ENCODE peak calls at places on chromosome 12, in eight cellular contexts. L is K562, B is heart left ventricle, Y is breast epithelium, V is sigmoid colon, M is A549, A is ovary, P is body of pancreas. S is an unnamed sample.

GRCh38 chr12:98188649-98189048 is 326.7 kb upstream of the TMPO start:
- DNase-seq in L (no peak), M (no peak), P (no peak), A (no peak), B (no peak), V (no peak), Y (no peak), S (no peak)

GRCh38 chr12:76152161-76152807 is 67.8 kb upstream of the NAP1L1 start:
- DNase-seq in P (no peak), B (no peak), A (no peak), Y (no peak), V (no peak), M (no peak), L (no peak), S (no peak)

GRCh38 chr12:132239796-132240668 is 89.4 kb downstream of the GALNT9 start:
- DNase-seq in M (no peak), L (no peak), Y (no peak), B (no peak), V (peak; percentile 36), A (no peak), P (no peak), S (no peak)

GRCh38 chr12:91250273-91250672 is 67.7 kb upstream of the DCN start:
- DNase-seq in A (no peak), Y (no peak), B (no peak), P (no peak), M (no peak), V (no peak), L (no peak), S (no peak)

GRCh38 chr12:88298014-88298682 is 156.0 kb downstream of the TMTC3 start:
- DNase-seq in M (no peak), V (no peak), B (no peak), A (no peak), L (no peak), P (no peak), Y (no peak), S (no peak)

GRCh38 chr12:90023207-90023870 is 314.7 kb upstream of the ATP2B1 start:
- DNase-seq in M (no peak), A (no peak), P (no peak), Y (no peak), V (no peak), L (no peak), B (no peak), S (no peak)

GRCh38 chr12:104825408-104825807 is 132.7 kb downstream of the SLC41A2 start:
- DNase-seq in M (no peak), A (no peak), Y (no peak), B (no peak), L (peak; percentile 25), V (no peak), P (no peak), S (peak; percentile 34)

GRCh38 chr12:108312885-108313203 is 26.3 kb downstream of the CMKLR1 start:
- DNase-seq in Y (peak; percentile 28), L (no peak), B (peak; percentile 68), V (peak; percentile 88), M (no peak), P (peak; percentile 57), A (no peak), S (no peak)

GRCh38 chr12:62933220-62933870 is 1.6 kb downstream of the PPM1H start:
- DNase-seq in M (peak; percentile 72), B (peak; percentile 43), A (peak; percentile 46), V (no peak), L (peak; percentile 50), P (peak; percentile 56), Y (no peak), S (peak; percentile 72)

GRCh38 chr12:78088391-78088832 is 257.7 kb downstream of the NAV3 start:
- DNase-seq in B (no peak), Y (no peak), P (no peak), M (peak; percentile 1), A (no peak), V (no peak), L (no peak), S (no peak)

GRCh38 chr12:53053223-53054111 is 3.6 kb downstream of the TNS2 start:
- DNase-seq in M (no peak), V (peak; percentile 83), L (peak; percentile 32), Y (peak; percentile 81), A (peak; percentile 61), B (no peak), P (peak; percentile 84), S (peak; percentile 48)

GRCh38 chr12:11657511-11657910 is 8.0 kb downstream of the ETV6 start:
- DNase-seq in M (no peak), L (no peak), B (no peak), Y (no peak), A (no peak), P (no peak), V (no peak), S (no peak)

GRCh38 chr12:93882763-93883162 is 205.6 kb downstream of the CRADD start:
- DNase-seq in Y (no peak), P (no peak), V (no peak), A (no peak), B (no peak), M (no peak), L (no peak), S (no peak)

GRCh38 chr12:1916396-1917171 is 1.9 kb downstream of the CACNA2D4 start:
- DNase-seq in V (peak; percentile 85), L (peak; percentile 71), P (peak; percentile 44), A (peak; percentile 53), Y (peak; percentile 7), B (peak; percentile 76), M (no peak), S (peak; percentile 93)

GRCh38 chr12:92628476-92628875 is 74.3 kb upstream of the PLEKHG7 start:
- DNase-seq in A (no peak), Y (no peak), V (no peak), L (no peak), P (no peak), B (no peak), M (no peak), S (no peak)

GRCh38 chr12:109308534-109309440 is at the start of gene FOXN4:
- DNase-seq in V (no peak), L (no peak), B (no peak), A (no peak), Y (no peak), M (peak; percentile 43), P (no peak), S (no peak)

GRCh38 chr12:115478505-115478904 is 794.5 kb upstream of the TBX3 start:
- DNase-seq in Y (no peak), A (no peak), P (no peak), M (no peak), L (no peak), B (no peak), V (no peak), S (no peak)

GRCh38 chr12:89286506-89286905 is 65.8 kb downstream of the DUSP6 start:
- DNase-seq in A (no peak), V (no peak), L (no peak), M (no peak), Y (no peak), P (no peak), B (no peak), S (no peak)

GRCh38 chr12:30110970-30111586 is 327.3 kb upstream of the TMTC1 start:
- DNase-seq in A (no peak), L (no peak), P (no peak), M (no peak), V (no peak), Y (no peak), B (no peak), S (no peak)

GRCh38 chr12:4369548-4369947 is 10.0 kb downstream of the FGF23 start:
- DNase-seq in A (no peak), B (no peak), P (no peak), L (no peak), V (no peak), Y (no peak), M (no peak), S (no peak)

GRCh38 chr12:4370265-4370664 is 9.2 kb downstream of the FGF23 start:
- DNase-seq in Y (no peak), B (no peak), A (no peak), M (no peak), V (no peak), L (no peak), P (no peak), S (no peak)

GRCh38 chr12:4372653-4373052 is 6.9 kb downstream of the FGF23 start:
- DNase-seq in Y (no peak), P (no peak), M (no peak), L (no peak), V (no peak), B (no peak), A (no peak), S (no peak)
- TF ChIP-seq POLR2A in Y (no peak), P (no peak), M (no peak), L (no peak), V (no peak), B (no peak), A (no peak), S (no peak)

DNA sequence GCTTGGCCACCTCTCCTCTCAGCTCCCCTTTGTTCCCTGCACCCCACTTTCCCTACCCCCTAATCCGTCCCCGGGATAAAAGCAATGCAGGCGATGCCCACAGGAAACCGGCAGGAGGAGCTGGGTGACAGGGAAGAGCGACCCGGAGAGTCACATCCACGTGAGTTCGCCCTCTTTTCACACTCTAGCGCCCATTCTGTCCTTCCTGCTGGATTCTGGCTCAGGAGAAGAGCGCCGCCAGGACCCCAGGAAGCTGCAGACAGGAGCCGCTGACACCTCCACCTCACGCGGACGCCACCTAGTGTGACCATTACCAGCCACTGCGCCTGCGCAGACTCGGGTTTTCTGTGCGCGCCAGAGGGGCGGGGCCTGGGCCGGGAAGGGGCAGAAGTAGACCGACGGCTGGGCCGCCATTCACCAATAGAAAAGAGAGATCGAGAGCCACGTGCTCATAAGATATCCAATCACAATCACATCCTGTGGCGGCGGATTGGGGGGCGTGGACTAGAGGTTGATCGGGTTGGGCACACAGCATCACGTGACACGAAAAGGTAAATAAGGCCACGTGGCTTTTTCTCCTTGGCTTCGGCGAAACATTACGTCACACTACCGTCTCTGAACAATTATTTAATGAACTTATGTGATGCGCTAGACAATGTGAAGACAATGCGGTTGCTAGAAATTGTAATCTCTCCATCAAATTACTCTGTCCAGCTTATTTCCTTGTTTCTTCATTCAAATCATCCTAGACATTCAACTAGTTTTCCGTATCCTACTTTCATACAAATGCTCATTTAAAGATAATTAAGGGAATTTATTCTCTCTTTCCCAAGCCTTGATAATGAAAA is 10.1 kb downstream of the PLA2G1B start:
- DNase-seq in P (peak; percentile 100), Y (peak; percentile 100), A (peak; percentile 99), M (peak; percentile 99), V (peak; percentile 100), L (peak; percentile 99), B (peak; percentile 99), S (peak; percentile 99)
- TF ChIP-seq POLR2A in P (peak; percentile 99), Y (peak; percentile 87), A (peak; percentile 95), M (peak; percentile 89), V (peak; percentile 87), L (peak; percentile 93), B (no peak), S (peak; percentile 89)

DNA sequence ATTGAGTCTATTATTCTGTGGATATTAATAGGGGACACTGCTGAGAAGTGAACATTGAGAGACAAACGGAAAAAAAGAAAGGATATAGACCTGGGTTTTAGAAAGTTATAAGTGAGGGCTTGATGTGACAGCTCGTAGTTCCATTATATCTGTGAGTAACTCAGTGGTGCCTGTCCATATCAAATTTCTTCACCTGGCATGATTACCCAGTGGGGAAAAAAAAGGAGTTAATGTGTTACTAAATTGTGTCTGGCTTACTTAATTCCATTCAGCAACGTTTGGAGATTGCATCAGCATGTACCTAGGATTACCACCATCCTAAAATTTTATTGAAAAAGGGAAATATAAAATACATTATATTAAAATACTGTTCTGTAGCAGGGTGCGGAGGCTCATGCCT is 1249.9 kb downstream of the SLC16A7 start:
- DNase-seq in M (no peak), A (no peak), Y (no peak), L (no peak), V (no peak), B (no peak), P (no peak), S (no peak)
- TF ChIP-seq POLR2A in M (no peak), A (no peak), Y (no peak), L (no peak), V (no peak), B (no peak), P (no peak), S (no peak)

GRCh38 chr12:120820885-120821510 is 83.2 kb downstream of the SPPL3 start:
- DNase-seq in M (no peak), Y (no peak), P (no peak), L (no peak), B (no peak), A (no peak), V (no peak), S (no peak)
- TF ChIP-seq POLR2A in M (no peak), Y (no peak), P (no peak), L (no peak), B (no peak), A (no peak), V (no peak), S (no peak)